ENCODE peak calls at places on chromosome 11, in seven cellular contexts. V, D, P, H, L, F and E are unnamed samples.
A peak's percentile ranks its signal among the peaks of the same experiment; 100 is the strongest.

GRCh38 chr11:83192846-83193245 is 666 bp upstream of the ANKRD42 start:
- DNase-seq in V (no peak), H (no peak), P (no peak), F (no peak), L (no peak), D (no peak), E (no peak)

GRCh38 chr11:89737116-89737515 is 27.0 kb downstream of the TRIM77 start:
- DNase-seq in P (no peak), H (no peak), L (no peak), V (no peak), F (no peak), D (no peak), E (no peak)

GRCh38 chr11:19777342-19778102 is 64.9 kb downstream of the NAV2 start:
- DNase-seq in P (no peak), V (no peak), F (no peak), L (no peak), H (no peak), D (no peak), E (no peak)

GRCh38 chr11:18312663-18313420 is 9.1 kb downstream of the HPS5 start:
- DNase-seq in P (no peak), D (no peak), H (no peak), L (no peak), F (no peak), V (no peak), E (no peak)

GRCh38 chr11:71543866-71544265 is 4.4 kb upstream of the KRTAP5-9 start:
- DNase-seq in H (no peak), F (no peak), L (no peak), D (no peak), P (no peak), V (no peak), E (no peak)

GRCh38 chr11:32466279-32466915 is 31.1 kb upstream of the WT1 start:
- DNase-seq in V (no peak), D (no peak), F (no peak), H (no peak), P (no peak), L (no peak), E (no peak)

GRCh38 chr11:126162286-126163030 is 49.0 kb downstream of the RPUSD4 start:
- DNase-seq in H (peak; percentile 54), F (no peak), L (no peak), V (no peak), P (no peak), D (no peak), E (no peak)

GRCh38 chr11:64533501-64533900 is 57.5 kb upstream of the SLC22A12 start:
- DNase-seq in D (no peak), P (no peak), V (no peak), F (no peak), L (no peak), H (peak; percentile 3), E (no peak)

GRCh38 chr11:79117488-79117887 is 323.3 kb downstream of the TENM4 start:
- DNase-seq in V (no peak), L (no peak), H (no peak), D (no peak), P (no peak), F (no peak), E (no peak)

GRCh38 chr11:121437686-121438078 is 14.4 kb upstream of the SORL1 start:
- DNase-seq in V (no peak), D (no peak), P (no peak), H (no peak), L (no peak), F (no peak), E (no peak)

GRCh38 chr11:44840085-44840478 is 110.6 kb downstream of the TP53I11 start:
- DNase-seq in F (no peak), H (no peak), D (no peak), V (no peak), P (no peak), L (no peak), E (no peak)

GRCh38 chr11:67664213-67664585 is 10.2 kb downstream of the ALDH3B2 start:
- DNase-seq in P (no peak), V (no peak), L (no peak), F (no peak), D (peak; percentile 55), H (no peak), E (no peak)

GRCh38 chr11:91265946-91266345 is 958.7 kb upstream of the FAT3 start:
- DNase-seq in D (no peak), L (no peak), P (no peak), H (no peak), F (no peak), V (no peak), E (no peak)

GRCh38 chr11:65120831-65121230 is 1.1 kb downstream of the FAU start:
- DNase-seq in L (no peak), H (no peak), P (no peak), D (no peak), F (no peak), V (no peak), E (no peak)

GRCh38 chr11:61961570-61962212 is 5.7 kb downstream of the FTH1 start:
- DNase-seq in L (no peak), D (peak; percentile 86), V (peak; percentile 87), H (peak; percentile 68), F (no peak), P (no peak), E (no peak)
- H3K4me1 ChIP-seq in L (peaks cover 62% of the 10 kb centered on the region), D (peaks cover 53% of the 10 kb centered on the region), V (peaks cover 47% of the 10 kb centered on the region), H (peaks cover 26% of the 10 kb centered on the region), F (no peaks in the 10 kb centered on the region), P (peaks cover 45% of the 10 kb centered on the region), E (peaks cover 9% of the 10 kb centered on the region)

DNA sequence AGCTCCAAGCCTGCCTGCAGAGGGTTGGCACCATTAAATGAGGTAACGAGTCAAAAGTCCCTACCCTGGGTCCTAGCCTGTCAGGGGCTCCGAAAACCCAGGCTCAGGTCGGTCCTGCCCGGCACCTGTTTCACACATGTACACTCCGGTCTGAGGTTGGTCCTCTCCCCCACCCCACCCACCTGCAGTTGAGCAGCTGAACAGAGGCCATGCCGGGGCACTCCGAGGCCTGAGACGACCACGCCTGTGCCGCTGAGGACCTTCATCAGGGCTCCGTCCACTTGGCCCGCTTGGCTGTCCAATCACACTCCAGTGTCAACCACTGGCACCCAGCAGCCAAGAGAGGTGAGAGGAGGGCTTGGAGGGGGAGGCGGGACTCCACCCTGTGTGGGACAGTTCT is 1.6 kb downstream of the TSSC4 start:
- DNase-seq in P (no peak), D (no peak), H (peak; percentile 86), V (no peak), F (no peak), L (no peak), E (no peak)
- TF ChIP-seq POLR2A in P (no peak), D (no peak), H (no peak), V (no peak), F (no peak), L (no peak), E (no peak)

GRCh38 chr11:2943711-2944118 is 14.5 kb upstream of the PHLDA2 start:
- DNase-seq in H (peak; percentile 74), D (peak; percentile 79), F (no peak), L (no peak), P (no peak), V (no peak), E (no peak)
- TF ChIP-seq POLR2AphosphoS5 in H (peak; percentile 27), D (no peak), F (no peak), L (no peak), P (no peak), V (no peak), E (no peak)

GRCh38 chr11:47913569-47914244 is 65.6 kb upstream of the NUP160 start:
- DNase-seq in P (peak; percentile 32), V (no peak), L (no peak), F (no peak), D (no peak), H (no peak), E (no peak)
- H3K4me1 ChIP-seq in P (peaks cover 51% of the 10 kb centered on the region), V (peaks cover 22% of the 10 kb centered on the region), L (peaks cover 27% of the 10 kb centered on the region), F (no peaks in the 10 kb centered on the region), D (peaks cover 34% of the 10 kb centered on the region), H (peaks cover 37% of the 10 kb centered on the region), E (no peaks in the 10 kb centered on the region)

GRCh38 chr11:73749118-73749517 is 11.8 kb downstream of the RAB6A start:
- DNase-seq in F (no peak), D (no peak), P (no peak), L (no peak), V (no peak), H (no peak), E (no peak)
- TF ChIP-seq POLR2A in F (no peak), D (no peak), P (no peak), L (no peak), V (no peak), H (no peak), E (no peak)

GRCh38 chr11:28760676-28761390 is 652.6 kb downstream of the METTL15 start:
- DNase-seq in F (no peak), P (no peak), V (no peak), H (no peak), D (no peak), L (no peak), E (no peak)

GRCh38 chr11:28757725-28758515 is 649.7 kb downstream of the METTL15 start:
- DNase-seq in H (no peak), V (no peak), D (no peak), L (no peak), F (no peak), P (no peak), E (no peak)

GRCh38 chr11:28763876-28764275 is 655.7 kb downstream of the METTL15 start:
- DNase-seq in F (no peak), P (no peak), H (no peak), D (no peak), L (no peak), V (no peak), E (no peak)

GRCh38 chr11:28756977-28757376 is 648.8 kb downstream of the METTL15 start:
- DNase-seq in H (no peak), P (no peak), F (no peak), L (no peak), V (no peak), D (no peak), E (no peak)

DNA sequence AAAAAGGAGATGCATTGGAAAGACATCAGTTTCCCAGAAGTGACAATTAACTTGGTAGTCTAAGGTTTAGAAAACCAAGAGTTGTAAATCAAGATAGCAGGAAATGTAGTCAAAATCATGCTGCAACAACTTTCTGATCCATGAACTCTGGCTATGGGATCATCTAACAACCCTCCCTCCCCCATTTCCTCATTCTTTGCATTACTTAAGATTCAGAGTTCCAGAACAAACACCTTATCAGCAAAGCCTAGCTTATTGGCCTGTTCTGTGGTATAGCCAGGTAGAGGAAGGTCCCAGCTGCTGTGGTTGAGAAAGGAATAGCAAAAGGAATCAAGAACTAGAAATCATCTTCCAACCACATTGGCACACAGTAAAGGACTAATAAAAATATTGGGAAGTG is 651.1 kb downstream of the METTL15 start:
- DNase-seq in F (no peak), L (no peak), H (no peak), V (no peak), D (no peak), P (no peak), E (no peak)
- TF ChIP-seq POLR2AphosphoS5 in F (peak; percentile 6), L (no peak), H (no peak), V (no peak), D (no peak), P (no peak), E (no peak)